ENCODE peak calls at places on chromosomes 6 and 20, in nine cellular contexts. C is GM23338, N is transverse colon, I is K562, K is GM12878, L is endothelial cell of umbilical vein, X is spleen, B is prostate gland, E is HCT116. U is an unnamed sample. For H3K27me3, the result is how much of the 10 kb centered on the place peaks cover.

GRCh38 chr20:39109933-39110818 is 148.0 kb downstream of the DHX35 start:
- DNase-seq in C (peak), N (no peak), I (no peak), K (no peak), L (no peak), X (no peak), B (no peak), E (no peak), U (no peak)

GRCh38 chr20:4916991-4917881 is 84.1 kb downstream of the SLC23A2 start:
- DNase-seq in C (no peak), N (no peak), I (no peak), K (no peak), L (no peak), X (no peak), B (no peak), E (no peak), U (peak)

GRCh38 chr6:20182926-20183521 is 29.2 kb downstream of the MBOAT1 start:
- DNase-seq in C (no peak), N (peak), I (no peak), K (no peak), L (no peak), X (no peak), B (peak), E (no peak), U (peak)

GRCh38 chr20:21315138-21315537 is 12.0 kb downstream of the XRN2 start:
- DNase-seq in C (no peak), N (no peak), I (no peak), K (no peak), L (no peak), X (no peak), B (no peak), E (no peak), U (no peak)

GRCh38 chr6:128882560-128882959 is 378 bp upstream of the LAMA2 start:
- DNase-seq in C (peak), N (no peak), I (no peak), K (no peak), L (peak), X (no peak), B (no peak), E (no peak), U (no peak)

GRCh38 chr20:58433759-58434158 is 44.7 kb downstream of the VAPB start:
- DNase-seq in C (no peak), N (no peak), I (peak), K (no peak), L (peak), X (no peak), B (no peak), E (no peak), U (no peak)

GRCh38 chr20:59783020-59784010 is 150.1 kb downstream of the SYCP2 start:
- DNase-seq in C (peak), N (peak), I (peak), K (no peak), L (peak), X (no peak), B (peak), E (peak), U (peak)

GRCh38 chr20:50272413-50273120 is 81.9 kb downstream of the CEBPB start:
- DNase-seq in C (no peak), N (no peak), I (no peak), K (no peak), L (no peak), X (no peak), B (no peak), E (no peak), U (no peak)

GRCh38 chr6:82568290-82568993 is 204.8 kb downstream of the TPBG start:
- DNase-seq in C (no peak), N (no peak), I (no peak), K (peak), L (no peak), X (no peak), B (no peak), E (no peak), U (no peak)

GRCh38 chr20:24829649-24830370 is 119.3 kb upstream of the CST7 start:
- DNase-seq in C (no peak), N (no peak), I (no peak), K (no peak), L (no peak), X (no peak), B (no peak), E (no peak), U (no peak)

GRCh38 chr6:45675634-45676033 is 297.9 kb upstream of the SUPT3H start:
- DNase-seq in C (no peak), N (no peak), I (no peak), K (no peak), L (no peak), X (no peak), B (no peak), E (no peak), U (no peak)

GRCh38 chr6:36130672-36131516 is 581 bp downstream of the MAPK13 start:
- DNase-seq in C (peak), N (peak), I (no peak), K (no peak), L (no peak), X (peak), B (peak), E (peak), U (peak)

GRCh38 chr20:1718604-1719384 is 61.2 kb upstream of the SIRPG start:
- DNase-seq in C (no peak), N (no peak), I (no peak), K (no peak), L (no peak), X (no peak), B (no peak), E (peak), U (no peak)

GRCh38 chr6:163956571-163957407 is 542.3 kb downstream of the QKI start:
- DNase-seq in C (peak), N (peak), I (peak), K (peak), L (peak), X (peak), B (peak), E (peak), U (peak)

GRCh38 chr6:74343804-74344203 is 647.8 kb downstream of the CD109 start:
- DNase-seq in C (no peak), N (no peak), I (no peak), K (no peak), L (no peak), X (no peak), B (no peak), E (peak), U (no peak)

GRCh38 chr6:130159876-130160415 is 62.8 kb downstream of the SAMD3 start:
- DNase-seq in C (no peak), N (no peak), I (no peak), K (no peak), L (no peak), X (no peak), B (no peak), E (no peak), U (no peak)

DNA sequence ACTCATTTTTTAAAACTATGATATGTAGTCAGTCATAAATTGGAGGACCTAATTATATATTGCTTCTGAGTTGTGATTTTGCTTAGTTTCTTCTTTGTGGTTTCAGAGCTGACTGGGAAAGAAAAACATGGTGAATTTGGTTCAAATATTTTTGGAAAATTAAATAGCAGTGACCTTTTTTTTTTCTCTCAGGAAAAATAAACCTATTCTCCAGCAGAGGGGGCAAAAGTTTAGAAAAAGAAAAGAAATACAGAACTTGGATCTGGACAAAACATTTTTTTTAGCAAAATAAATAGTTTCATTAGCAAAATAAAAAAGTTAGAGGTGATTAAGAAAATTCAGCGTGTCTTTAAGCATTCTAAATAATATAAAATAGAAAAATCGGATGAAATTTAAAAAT is 10.2 kb downstream of the COL10A1 start:
- DNase-seq in C (no peak), N (no peak), I (peak), K (no peak), L (no peak), X (no peak), B (no peak), E (no peak), U (no peak)
- TF ChIP-seq CTCF in C (peak), N (no peak), I (peak), K (peak), L (no peak), X (no peak), B (peak), E (peak), U (no peak)

DNA sequence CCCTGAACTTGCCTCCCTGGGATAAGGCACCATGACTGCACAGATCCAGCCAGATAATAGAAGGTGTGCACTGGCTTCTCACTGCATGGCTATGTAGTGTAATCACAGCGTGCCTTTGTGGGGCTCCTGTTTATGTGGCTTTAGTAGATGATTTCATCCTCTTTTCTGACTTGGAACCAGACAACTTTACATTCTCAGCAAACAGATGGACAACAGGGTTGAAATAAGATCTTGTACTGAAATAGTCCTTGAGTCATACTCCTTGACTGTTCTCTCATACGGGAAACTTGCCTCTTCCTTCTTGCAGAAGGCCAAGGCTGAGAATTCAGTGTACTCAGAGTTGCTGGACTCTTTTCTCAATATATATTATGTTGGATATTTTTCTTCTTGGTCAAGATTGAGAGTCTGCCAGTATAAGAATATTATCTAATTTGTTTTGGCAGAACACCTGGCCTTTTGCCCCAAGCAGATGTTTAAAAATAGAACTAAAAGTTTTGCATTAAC is 25.0 kb upstream of the RNF144B start:
- DNase-seq in C (no peak), N (no peak), I (no peak), K (no peak), L (peak), X (no peak), B (no peak), E (no peak), U (no peak)
- TF ChIP-seq POLR2AphosphoS5 in C (no peak), N (no peak), I (no peak), K (no peak), L (no peak), X (no peak), B (peak), E (no peak), U (no peak)

GRCh38 chr6:89140347-89141159 is 5.3 kb upstream of the PM20D2 start:
- DNase-seq in C (no peak), N (no peak), I (no peak), K (no peak), L (no peak), X (no peak), B (no peak), E (no peak), U (peak)
- H3K27me3 ChIP-seq in C (half or more), N (under half), I (under half), K (under half), L (under half), X (under half), B (under half), E (under half), U (under half)

DNA sequence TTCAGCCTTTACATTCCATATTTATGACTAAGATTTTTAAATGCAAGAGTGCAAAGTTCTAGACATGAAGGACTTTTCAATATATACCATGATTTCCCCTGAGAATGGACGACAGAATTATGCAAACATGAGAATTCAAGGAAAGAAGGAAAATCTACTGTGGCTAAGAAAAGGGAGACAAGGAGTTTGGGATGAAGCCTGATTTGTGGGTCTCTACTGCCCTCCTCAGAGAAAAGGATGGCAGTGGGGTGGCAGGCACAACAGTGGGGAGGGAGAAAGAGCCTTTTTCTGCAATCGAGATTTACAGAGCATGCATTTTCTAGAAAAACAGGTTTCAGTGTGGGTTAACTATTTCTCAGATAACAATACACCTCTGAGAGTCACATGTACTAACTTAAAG is 466.9 kb upstream of the NRSN1 start:
- DNase-seq in C (peak), N (peak), I (no peak), K (no peak), L (no peak), X (no peak), B (no peak), E (no peak), U (no peak)
- TF ChIP-seq CTCF in C (peak), N (peak), I (no peak), K (peak), L (peak), X (no peak), B (no peak), E (peak), U (no peak)